ENCODE peak calls at places on chromosomes 11 and 22, in six cellular contexts. I is endothelial cell of umbilical vein, J is tibial nerve, G is body of pancreas, C is heart left ventricle, O is gastrocnemius medialis. R is an unnamed sample.

GRCh38 chr11:28346721-28347120 is 238.5 kb downstream of the METTL15 start:
- DNase-seq in C (no peak), O (no peak), I (no peak), J (no peak), G (no peak), R (no peak)

GRCh38 chr11:89405629-89406028 is 85.5 kb downstream of the NOX4 start:
- DNase-seq in O (no peak), C (no peak), I (peak), J (no peak), G (no peak), R (no peak)

GRCh38 chr11:115498354-115498753 is 5.9 kb downstream of the CADM1 start:
- DNase-seq in C (no peak), J (no peak), G (no peak), O (no peak), I (no peak), R (no peak)

GRCh38 chr22:44360686-44361381 is 48.1 kb upstream of the SHISAL1 start:
- DNase-seq in I (peak), J (no peak), C (no peak), G (no peak), O (no peak), R (no peak)

GRCh38 chr11:35275808-35276170 is 136.8 kb downstream of the CD44 start:
- DNase-seq in O (no peak), G (no peak), C (no peak), J (no peak), I (no peak), R (no peak)

GRCh38 chr22:32796865-32797573 is 4.5 kb upstream of the TIMP3 start:
- DNase-seq in I (no peak), G (peak), J (peak), O (peak), C (peak), R (no peak)

GRCh38 chr22:30964858-30965257 is 3.7 kb downstream of the MORC2 start:
- DNase-seq in G (no peak), O (no peak), C (no peak), I (no peak), J (no peak), R (no peak)

GRCh38 chr11:62324738-62325556 is 12.3 kb upstream of the ASRGL1 start:
- DNase-seq in G (peak), I (peak), C (peak), O (no peak), J (no peak), R (peak)

GRCh38 chr11:78350646-78351165 is 66.9 kb downstream of the GAB2 start:
- DNase-seq in O (peak), C (peak), G (no peak), J (no peak), I (peak), R (no peak)
- H3K27ac ChIP-seq in O (peak), C (peak), G (peak), J (peak), I (peak), R (peak)

GRCh38 chr11:107442715-107443215 is 14.9 kb downstream of the CWF19L2 start:
- DNase-seq in I (no peak), G (no peak), O (no peak), J (no peak), C (no peak), R (no peak)

GRCh38 chr11:107438148-107438547 is 19.5 kb downstream of the CWF19L2 start:
- DNase-seq in C (no peak), G (no peak), I (no peak), J (no peak), O (no peak), R (no peak)

GRCh38 chr11:107439586-107440201 is 17.9 kb downstream of the CWF19L2 start:
- DNase-seq in O (no peak), I (no peak), C (no peak), G (no peak), J (no peak), R (no peak)
- H3K4me3 ChIP-seq in O (no peak), I (no peak), C (no peak), G (no peak), J (no peak), R (no peak)

GRCh38 chr11:65499713-65500261 is 942 bp downstream of the MALAT1 start:
- DNase-seq in J (no peak), C (no peak), O (no peak), G (no peak), I (no peak), R (no peak)

GRCh38 chr11:65501005-65501529 is 2.2 kb downstream of the MALAT1 start:
- DNase-seq in G (no peak), I (no peak), O (no peak), C (no peak), J (no peak), R (no peak)

GRCh38 chr11:65498977-65499712 is at the start of gene MALAT1:
- DNase-seq in C (peak), J (peak), O (peak), I (peak), G (peak), R (peak)

GRCh38 chr11:65501530-65502273 is 2.9 kb downstream of the MALAT1 start:
- DNase-seq in J (no peak), O (no peak), G (no peak), I (peak), C (no peak), R (no peak)

DNA sequence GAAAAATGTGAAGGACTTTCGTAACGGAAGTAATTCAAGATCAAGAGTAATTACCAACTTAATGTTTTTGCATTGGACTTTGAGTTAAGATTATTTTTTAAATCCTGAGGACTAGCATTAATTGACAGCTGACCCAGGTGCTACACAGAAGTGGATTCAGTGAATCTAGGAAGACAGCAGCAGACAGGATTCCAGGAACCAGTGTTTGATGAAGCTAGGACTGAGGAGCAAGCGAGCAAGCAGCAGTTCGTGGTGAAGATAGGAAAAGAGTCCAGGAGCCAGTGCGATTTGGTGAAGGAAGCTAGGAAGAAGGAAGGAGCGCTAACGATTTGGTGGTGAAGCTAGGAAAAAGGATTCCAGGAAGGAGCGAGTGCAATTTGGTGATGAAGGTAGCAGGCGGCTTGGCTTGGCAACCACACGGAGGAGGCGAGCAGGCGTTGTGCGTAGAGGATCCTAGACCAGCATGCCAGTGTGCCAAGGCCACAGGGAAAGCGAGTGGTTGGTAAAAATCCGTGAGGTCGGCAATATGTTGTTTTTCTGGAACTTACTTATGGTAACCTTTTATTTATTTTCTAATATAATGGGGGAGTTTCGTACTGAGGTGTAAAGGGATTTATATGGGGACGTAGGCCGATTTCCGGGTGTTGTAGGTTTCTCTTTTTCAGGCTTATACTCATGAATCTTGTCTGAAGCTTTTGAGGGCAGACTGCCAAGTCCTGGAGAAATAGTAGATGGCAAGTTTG is 1.6 kb downstream of the MALAT1 start:
- DNase-seq in J (no peak), O (no peak), I (peak), C (no peak), G (peak), R (peak)
- TF ChIP-seq POLR2A in J (peak), O (peak), I (peak), C (peak), G (no peak), R (peak)

GRCh38 chr22:46766611-46767010 is 4.2 kb downstream of the TBC1D22A start:
- DNase-seq in J (no peak), I (no peak), G (peak), C (no peak), O (no peak), R (no peak)
- H3K27ac ChIP-seq in J (no peak), I (no peak), G (no peak), C (no peak), O (no peak), R (no peak)

GRCh38 chr11:65438257-65439151 is 15.9 kb downstream of the NEAT1 start:
- DNase-seq in G (no peak), J (no peak), I (peak), O (no peak), C (peak), R (no peak)
- H3K4me3 ChIP-seq in G (no peak), J (no peak), I (no peak), O (no peak), C (no peak), R (no peak)

GRCh38 chr11:57530596-57531507 is at the start of gene TIMM10:
- DNase-seq in G (peak), I (peak), O (peak), C (peak), J (peak), R (peak)
- TF ChIP-seq POLR2A in G (peak), I (peak), O (peak), C (no peak), J (peak), R (peak)

GRCh38 chr11:45933131-45933821 is 10.8 kb downstream of the LARGE2 start:
- DNase-seq in O (no peak), I (no peak), G (peak), C (no peak), J (no peak), R (peak)
- H3K27ac ChIP-seq in O (no peak), I (no peak), G (no peak), C (no peak), J (no peak), R (no peak)

GRCh38 chr11:66420671-66421476 is at the start of gene NPAS4:
- DNase-seq in O (no peak), I (no peak), C (no peak), J (no peak), G (peak), R (no peak)
- H3K4me3 ChIP-seq in O (no peak), I (no peak), C (no peak), J (no peak), G (no peak), R (no peak)

DNA sequence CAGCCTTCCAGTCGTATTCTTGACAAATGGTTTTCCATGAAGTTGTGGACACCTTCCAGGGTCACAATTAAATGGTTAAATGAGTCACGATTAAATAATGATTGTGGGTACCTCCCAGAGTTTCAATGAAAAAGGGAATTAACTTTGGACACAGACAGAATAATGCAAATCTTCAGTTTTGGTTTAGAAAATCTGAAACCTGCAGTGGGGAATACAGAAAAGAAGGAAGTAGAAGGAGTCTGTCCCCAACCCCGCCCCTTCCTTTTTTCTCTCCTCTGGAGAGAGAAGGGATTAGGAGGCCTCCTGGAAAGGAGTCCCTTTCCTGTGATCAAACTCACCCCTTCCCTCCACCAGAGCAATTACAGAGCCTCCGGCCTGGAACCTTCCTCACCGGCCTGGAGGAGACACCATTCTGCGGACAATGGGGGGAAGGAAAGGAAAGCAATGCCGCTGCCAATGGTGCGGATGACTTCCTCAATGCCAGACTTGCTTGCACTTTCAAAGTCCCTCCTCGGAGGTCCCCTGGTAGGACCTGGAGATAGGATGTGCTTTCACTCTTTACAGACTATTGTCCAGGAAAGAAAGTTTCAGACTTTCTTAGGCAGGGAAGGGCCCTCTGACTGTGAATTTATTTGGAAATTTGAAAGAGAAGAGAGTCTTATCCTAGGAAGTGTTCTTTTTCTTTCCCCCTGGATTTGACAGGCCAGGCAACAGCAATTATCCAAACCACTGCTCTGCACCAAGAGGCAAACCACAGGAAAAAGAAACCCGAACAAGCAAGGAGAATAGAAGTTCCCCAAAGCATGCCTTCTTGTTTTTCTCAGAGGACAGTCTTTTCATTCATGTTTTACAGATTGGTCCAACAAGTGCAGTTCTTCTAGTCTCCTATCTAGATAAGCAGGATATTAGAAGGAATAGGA is 86.8 kb downstream of the PTPRJ start:
- DNase-seq in J (no peak), G (no peak), O (no peak), C (no peak), I (peak), R (peak)
- TF ChIP-seq POLR2A in J (no peak), G (no peak), O (no peak), C (no peak), I (no peak), R (no peak)

GRCh38 chr11:57777969-57778317 is 16.3 kb downstream of the CTNND1 start:
- DNase-seq in G (peak), O (no peak), C (no peak), J (no peak), I (peak), R (no peak)

GRCh38 chr11:57779275-57779674 is 17.7 kb downstream of the CTNND1 start:
- DNase-seq in C (peak), G (peak), J (no peak), I (peak), O (no peak), R (no peak)

GRCh38 chr11:57785072-57785471 is 23.5 kb downstream of the CTNND1 start:
- DNase-seq in G (no peak), C (no peak), O (no peak), J (no peak), I (no peak), R (no peak)

GRCh38 chr11:57778318-57779037 is 16.9 kb downstream of the CTNND1 start:
- DNase-seq in G (peak), J (peak), I (peak), C (peak), O (peak), R (peak)

GRCh38 chr11:57781529-57781943 is 19.9 kb downstream of the CTNND1 start:
- DNase-seq in I (no peak), G (peak), C (peak), O (no peak), J (no peak), R (peak)
- H3K27ac ChIP-seq in I (no peak), G (peak), C (peak), O (peak), J (peak), R (no peak)